ENCODE peak calls at places on chromosome 3, in six cellular contexts. P, Z, O, H, C and A are unnamed samples. For H3K4me1 and H3K27me3, the result is how much of the 10 kb centered on the place peaks cover.

GRCh38 chr3:173553635-173554280 is 156.2 kb downstream of the NLGN1 start:
- DNase-seq in P (no peak), Z (no peak), O (no peak), H (peak), C (peak), A (peak)

GRCh38 chr3:130383424-130383823 is 38.0 kb downstream of the COL6A5 start:
- DNase-seq in H (no peak), P (no peak), Z (no peak), C (no peak), O (no peak), A (no peak)

GRCh38 chr3:141076821-141077571 is 25.8 kb downstream of the SPSB4 start:
- DNase-seq in P (peak), C (peak), H (peak), Z (peak), O (peak), A (no peak)

GRCh38 chr3:124939661-124940060 is 5.1 kb upstream of the MUC13 start:
- DNase-seq in Z (no peak), P (no peak), O (no peak), C (no peak), H (no peak), A (no peak)

GRCh38 chr3:69203631-69204314 is 81.4 kb upstream of the LMOD3 start:
- DNase-seq in P (no peak), H (no peak), O (no peak), Z (no peak), C (no peak), A (no peak)

GRCh38 chr3:136559896-136560295 is 192.3 kb downstream of the STAG1 start:
- DNase-seq in Z (no peak), O (no peak), H (peak), P (no peak), C (peak), A (no peak)

GRCh38 chr3:195451373-195452000 is 8.7 kb upstream of the ACAP2 start:
- DNase-seq in H (no peak), Z (no peak), C (no peak), O (no peak), P (no peak), A (no peak)

GRCh38 chr3:50412355-50412754 is 53.0 kb upstream of the TMEM115 start:
- DNase-seq in H (no peak), P (no peak), C (no peak), Z (no peak), O (no peak), A (no peak)

GRCh38 chr3:187987919-187988318 is 166.0 kb upstream of the LPP start:
- DNase-seq in O (no peak), C (no peak), P (no peak), H (no peak), Z (no peak), A (no peak)

GRCh38 chr3:30342319-30343060 is 263.9 kb upstream of the TGFBR2 start:
- DNase-seq in Z (peak), C (peak), H (no peak), O (no peak), P (peak), A (peak)

GRCh38 chr3:30161370-30161769 is 445.0 kb upstream of the TGFBR2 start:
- DNase-seq in H (no peak), P (peak), O (no peak), C (peak), Z (peak), A (no peak)

GRCh38 chr3:68295457-68295856 is 636.9 kb downstream of the TAFA4 start:
- DNase-seq in O (no peak), Z (no peak), C (no peak), P (no peak), H (no peak), A (no peak)

GRCh38 chr3:14780927-14781507 is 37.7 kb upstream of the FGD5 start:
- DNase-seq in H (peak), O (peak), P (no peak), Z (no peak), C (peak), A (peak)

GRCh38 chr3:153927107-153927506 is 194.1 kb upstream of the ARHGEF26 start:
- DNase-seq in O (no peak), H (peak), P (no peak), C (peak), Z (peak), A (no peak)

GRCh38 chr3:134251731-134252391 is 1.2 kb upstream of the RYK start:
- DNase-seq in Z (no peak), C (no peak), H (peak), P (peak), O (no peak), A (no peak)

GRCh38 chr3:160564205-160564922 is 1.0 kb downstream of the KPNA4 start:
- DNase-seq in H (peak), Z (no peak), P (no peak), O (no peak), C (peak), A (peak)

GRCh38 chr3:11289864-11290263 is 17.7 kb downstream of the ATG7 start:
- DNase-seq in O (no peak), C (peak), P (no peak), Z (no peak), H (no peak), A (no peak)

GRCh38 chr3:11291808-11292207 is 19.6 kb downstream of the ATG7 start:
- DNase-seq in P (no peak), H (no peak), O (no peak), C (no peak), Z (no peak), A (no peak)

GRCh38 chr3:11288021-11288491 is 15.9 kb downstream of the ATG7 start:
- DNase-seq in Z (no peak), C (peak), O (no peak), H (no peak), P (no peak), A (no peak)

GRCh38 chr3:11288786-11289637 is 16.8 kb downstream of the ATG7 start:
- DNase-seq in O (no peak), Z (peak), P (peak), C (peak), H (no peak), A (peak)

GRCh38 chr3:11290743-11291680 is 18.8 kb downstream of the ATG7 start:
- DNase-seq in O (no peak), Z (no peak), P (no peak), C (peak), H (no peak), A (peak)
- H3K4me1 ChIP-seq in O (under half), Z (under half), P (under half), C (half or more), H (under half), A (under half)

DNA sequence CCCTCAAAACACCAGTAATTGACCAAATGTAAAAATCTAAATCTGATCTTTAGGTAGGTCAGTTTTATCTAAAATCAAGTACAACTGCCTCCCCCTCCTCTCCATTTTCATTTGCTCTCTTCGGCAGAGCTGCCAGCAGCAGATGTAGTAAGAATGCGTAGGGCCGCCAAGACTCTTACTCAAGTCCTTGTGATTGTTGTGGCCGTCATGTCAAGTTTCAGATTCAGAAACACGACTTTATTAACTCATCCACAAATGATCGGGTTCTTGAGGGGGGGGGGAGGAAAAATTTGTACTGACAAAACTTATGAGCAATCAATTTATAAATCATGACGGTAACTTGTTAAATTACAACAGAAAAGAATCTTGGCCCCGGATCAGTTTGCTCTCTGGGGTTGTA is 106.8 kb upstream of the THRB start:
- DNase-seq in P (peak), Z (no peak), H (no peak), C (peak), O (no peak), A (no peak)
- H3K27me3 ChIP-seq in P (under half), Z (under half), H (under half), C (under half), O (under half), A (under half)

DNA sequence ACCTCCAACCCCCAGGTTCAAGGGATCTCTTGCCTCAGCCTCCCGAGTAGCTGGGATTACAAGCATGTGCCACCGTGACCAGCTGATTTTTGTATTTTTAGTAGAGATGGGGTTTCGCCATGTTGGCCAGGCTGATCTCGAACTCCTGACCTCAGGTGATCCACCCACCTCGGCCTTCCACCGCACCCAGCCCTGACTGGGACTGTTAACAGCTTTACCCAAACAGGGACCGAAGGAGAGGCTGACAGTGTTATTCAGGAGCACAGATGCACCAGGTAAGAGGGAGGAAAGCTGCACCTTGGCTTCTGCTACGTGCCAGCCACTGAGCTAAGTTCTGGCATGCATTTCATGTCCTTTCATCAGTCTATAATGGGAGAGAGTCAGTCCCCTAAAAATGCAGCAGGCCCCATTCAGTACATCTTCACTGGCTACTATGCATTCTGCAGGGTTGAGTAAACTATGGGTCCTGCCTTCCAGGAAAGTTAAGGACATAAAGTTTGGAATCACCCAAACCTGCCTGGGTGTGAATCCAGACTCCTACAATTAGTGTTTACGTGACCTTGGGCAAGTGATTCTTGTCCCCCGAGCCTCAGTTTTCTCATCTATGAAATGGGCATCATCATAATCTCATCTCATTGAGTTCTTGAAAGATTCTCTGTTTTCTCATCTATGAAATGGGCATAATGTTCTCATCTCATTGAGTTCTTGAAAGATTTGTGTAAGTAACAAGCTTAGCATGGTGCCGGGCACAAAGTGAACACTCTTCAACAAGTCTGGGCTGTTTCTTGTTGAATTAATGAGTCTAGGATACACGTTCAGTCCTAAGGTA is 82.3 kb downstream of the CPN2 start:
- DNase-seq in H (no peak), C (no peak), P (no peak), Z (no peak), O (peak), A (no peak)
- H3K4me1 ChIP-seq in H (under half), C (under half), P (under half), Z (under half), O (half or more), A (under half)

DNA sequence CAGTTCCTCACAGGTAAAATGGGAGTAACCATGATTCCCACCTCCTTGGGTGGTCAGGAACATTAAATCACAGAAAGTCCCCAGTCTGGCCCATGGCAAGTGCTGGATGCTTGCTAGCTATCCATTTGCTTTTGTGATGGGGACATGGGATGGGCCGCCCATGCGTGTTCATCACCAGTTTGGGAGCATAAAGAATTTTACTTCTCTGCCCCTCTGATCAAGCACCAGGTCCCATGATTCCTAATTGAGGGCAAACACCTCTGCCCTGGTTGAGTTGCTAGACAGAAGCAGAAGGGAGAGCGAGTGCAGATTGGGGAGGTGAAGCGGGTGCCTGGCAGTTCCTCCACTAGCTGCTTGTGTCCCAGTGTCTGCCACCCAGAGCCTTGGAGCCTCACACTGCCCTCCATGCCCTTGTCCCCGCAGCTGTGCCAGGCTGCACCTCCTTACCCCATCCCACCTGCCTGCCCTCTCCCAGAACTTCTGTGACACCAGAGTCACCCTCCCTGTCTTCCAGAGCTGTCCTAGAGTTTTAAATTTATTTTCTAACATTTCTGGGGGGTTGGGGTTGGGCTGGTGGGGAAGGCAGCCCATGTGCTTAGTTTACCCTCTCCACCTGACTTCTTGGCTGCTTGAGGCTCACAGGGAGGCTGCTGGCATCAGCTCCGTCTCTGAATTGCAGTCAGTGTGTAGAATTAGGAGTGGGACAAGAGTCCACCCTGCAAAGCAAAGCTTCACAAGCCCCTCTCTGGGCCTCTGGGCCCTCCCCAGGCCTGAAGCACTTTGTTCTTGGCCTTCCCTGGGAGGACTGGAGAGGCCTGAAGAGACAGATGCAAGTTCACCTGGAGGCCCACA is 18.4 kb downstream of the CFAP100 start:
- DNase-seq in C (no peak), P (no peak), H (no peak), O (peak), Z (no peak), A (no peak)
- H3K27me3 ChIP-seq in C (half or more), P (under half), H (under half), O (half or more), Z (under half), A (under half)